ENCODE peak calls at places on chromosomes 11 and 22, in ten cellular contexts. One of them, this sample, is unnamed.

GRCh38 chr11:1108246-1108900 is 33.7 kb downstream of the MUC2 start:
- DNase-seq in AG04449: no peak
- DNase-seq in transverse colon: no peak
- DNase-seq in cardiac muscle cell: no peak
- DNase-seq in heart left ventricle: no peak
- DNase-seq in HFFc6: no peak
- DNase-seq in brain microvascular endothelial cell: no peak
- DNase-seq in foreskin fibroblast: no peak
- DNase-seq in lung: no peak
- DNase-seq in astrocyte of the spinal cord: no peak
- DNase-seq in this sample: no peak

GRCh38 chr11:36177837-36178236 is 111.4 kb downstream of the COMMD9 start:
- DNase-seq in heart left ventricle: no peak
- DNase-seq in foreskin fibroblast: no peak
- DNase-seq in lung: no peak
- DNase-seq in transverse colon: no peak
- DNase-seq in brain microvascular endothelial cell: peak
- DNase-seq in AG04449: no peak
- DNase-seq in cardiac muscle cell: peak
- DNase-seq in HFFc6: no peak
- DNase-seq in astrocyte of the spinal cord: peak
- DNase-seq in this sample: no peak

GRCh38 chr11:108985611-108986279 is 320.9 kb downstream of the DDX10 start:
- DNase-seq in lung: no peak
- DNase-seq in AG04449: peak
- DNase-seq in foreskin fibroblast: peak
- DNase-seq in transverse colon: no peak
- DNase-seq in cardiac muscle cell: peak
- DNase-seq in brain microvascular endothelial cell: peak
- DNase-seq in HFFc6: peak
- DNase-seq in heart left ventricle: no peak
- DNase-seq in astrocyte of the spinal cord: peak
- DNase-seq in this sample: no peak

GRCh38 chr11:117183724-117184349 is 5.3 kb downstream of the SIDT2 start:
- DNase-seq in brain microvascular endothelial cell: no peak
- DNase-seq in heart left ventricle: no peak
- DNase-seq in lung: peak
- DNase-seq in AG04449: no peak
- DNase-seq in transverse colon: no peak
- DNase-seq in cardiac muscle cell: no peak
- DNase-seq in foreskin fibroblast: no peak
- DNase-seq in astrocyte of the spinal cord: no peak
- DNase-seq in HFFc6: no peak
- DNase-seq in this sample: no peak

GRCh38 chr11:125483592-125483991 is 12.5 kb downstream of the FEZ1 start:
- DNase-seq in HFFc6: no peak
- DNase-seq in lung: no peak
- DNase-seq in cardiac muscle cell: no peak
- DNase-seq in foreskin fibroblast: no peak
- DNase-seq in AG04449: no peak
- DNase-seq in astrocyte of the spinal cord: no peak
- DNase-seq in heart left ventricle: no peak
- DNase-seq in brain microvascular endothelial cell: no peak
- DNase-seq in transverse colon: no peak
- DNase-seq in this sample: no peak

GRCh38 chr11:68313574-68314202 is 1.3 kb downstream of the LRP5 start:
- DNase-seq in astrocyte of the spinal cord: peak
- DNase-seq in lung: no peak
- DNase-seq in HFFc6: no peak
- DNase-seq in transverse colon: no peak
- DNase-seq in heart left ventricle: no peak
- DNase-seq in brain microvascular endothelial cell: peak
- DNase-seq in foreskin fibroblast: no peak
- DNase-seq in AG04449: no peak
- DNase-seq in cardiac muscle cell: peak
- DNase-seq in this sample: no peak

GRCh38 chr11:9176550-9176949 is 85.2 kb upstream of the SCUBE2 start:
- DNase-seq in brain microvascular endothelial cell: no peak
- DNase-seq in foreskin fibroblast: no peak
- DNase-seq in lung: no peak
- DNase-seq in astrocyte of the spinal cord: no peak
- DNase-seq in cardiac muscle cell: no peak
- DNase-seq in transverse colon: no peak
- DNase-seq in heart left ventricle: no peak
- DNase-seq in HFFc6: no peak
- DNase-seq in AG04449: no peak
- DNase-seq in this sample: no peak

GRCh38 chr11:123518496-123519054 is 88.5 kb downstream of the GRAMD1B start:
- DNase-seq in transverse colon: no peak
- DNase-seq in astrocyte of the spinal cord: no peak
- DNase-seq in lung: no peak
- DNase-seq in brain microvascular endothelial cell: no peak
- DNase-seq in AG04449: no peak
- DNase-seq in heart left ventricle: no peak
- DNase-seq in foreskin fibroblast: no peak
- DNase-seq in HFFc6: peak
- DNase-seq in cardiac muscle cell: no peak
- DNase-seq in this sample: no peak

GRCh38 chr22:38295863-38296262 is 21.4 kb downstream of the CSNK1E start:
- DNase-seq in transverse colon: no peak
- DNase-seq in lung: no peak
- DNase-seq in heart left ventricle: no peak
- DNase-seq in brain microvascular endothelial cell: no peak
- DNase-seq in astrocyte of the spinal cord: no peak
- DNase-seq in AG04449: no peak
- DNase-seq in foreskin fibroblast: no peak
- DNase-seq in HFFc6: no peak
- DNase-seq in cardiac muscle cell: no peak
- DNase-seq in this sample: no peak

GRCh38 chr11:17578958-17579357 is 31.9 kb downstream of the OTOG start:
- DNase-seq in foreskin fibroblast: no peak
- DNase-seq in HFFc6: no peak
- DNase-seq in AG04449: no peak
- DNase-seq in cardiac muscle cell: no peak
- DNase-seq in lung: no peak
- DNase-seq in transverse colon: no peak
- DNase-seq in heart left ventricle: no peak
- DNase-seq in astrocyte of the spinal cord: no peak
- DNase-seq in brain microvascular endothelial cell: no peak
- DNase-seq in this sample: no peak

GRCh38 chr11:87924125-87924524 is 251.1 kb downstream of the RAB38 start:
- DNase-seq in brain microvascular endothelial cell: no peak
- DNase-seq in AG04449: no peak
- DNase-seq in lung: no peak
- DNase-seq in HFFc6: no peak
- DNase-seq in foreskin fibroblast: no peak
- DNase-seq in heart left ventricle: no peak
- DNase-seq in transverse colon: no peak
- DNase-seq in cardiac muscle cell: no peak
- DNase-seq in astrocyte of the spinal cord: no peak
- DNase-seq in this sample: no peak

DNA sequence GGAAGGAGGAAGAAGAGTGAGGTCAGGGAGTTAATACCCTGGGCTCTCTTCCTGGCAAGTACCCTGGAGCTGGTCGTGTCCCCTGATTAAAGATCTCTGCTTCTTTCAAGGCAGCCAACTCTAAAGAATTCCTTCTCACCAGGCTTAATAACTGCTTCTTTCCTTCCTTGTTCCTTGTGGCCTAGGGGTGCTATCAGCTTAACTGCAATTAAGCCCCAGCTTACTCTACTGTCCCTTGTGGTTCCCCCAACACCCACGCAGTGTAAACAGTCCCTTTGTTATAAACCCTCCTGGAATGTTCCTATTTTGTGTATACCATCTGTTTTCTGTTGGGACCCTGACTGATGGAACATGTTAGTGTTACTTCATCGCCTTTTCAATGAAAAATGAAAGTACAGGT is 126.4 kb upstream of the KIRREL3 start:
- DNase-seq in lung: no peak
- DNase-seq in AG04449: no peak
- DNase-seq in foreskin fibroblast: no peak
- DNase-seq in HFFc6: no peak
- DNase-seq in transverse colon: no peak
- DNase-seq in brain microvascular endothelial cell: no peak
- DNase-seq in astrocyte of the spinal cord: no peak
- DNase-seq in heart left ventricle: no peak
- DNase-seq in cardiac muscle cell: no peak
- DNase-seq in this sample: no peak
- TF ChIP-seq CTCF in lung: no peak
- TF ChIP-seq CTCF in AG04449: no peak
- TF ChIP-seq CTCF in foreskin fibroblast: no peak
- TF ChIP-seq CTCF in HFFc6: no peak
- TF ChIP-seq CTCF in transverse colon: no peak
- TF ChIP-seq CTCF in brain microvascular endothelial cell: no peak
- TF ChIP-seq CTCF in astrocyte of the spinal cord: no peak
- TF ChIP-seq CTCF in heart left ventricle: no peak
- TF ChIP-seq CTCF in cardiac muscle cell: no peak
- TF ChIP-seq CTCF in this sample: no peak

GRCh38 chr11:133619973-133620372 is 87.7 kb upstream of the OPCML start:
- DNase-seq in foreskin fibroblast: no peak
- DNase-seq in AG04449: no peak
- DNase-seq in HFFc6: no peak
- DNase-seq in transverse colon: no peak
- DNase-seq in astrocyte of the spinal cord: no peak
- DNase-seq in cardiac muscle cell: no peak
- DNase-seq in brain microvascular endothelial cell: no peak
- DNase-seq in lung: no peak
- DNase-seq in heart left ventricle: no peak
- DNase-seq in this sample: no peak
- TF ChIP-seq CTCF in foreskin fibroblast: no peak
- TF ChIP-seq CTCF in AG04449: no peak
- TF ChIP-seq CTCF in HFFc6: no peak
- TF ChIP-seq CTCF in transverse colon: no peak
- TF ChIP-seq CTCF in astrocyte of the spinal cord: no peak
- TF ChIP-seq CTCF in cardiac muscle cell: no peak
- TF ChIP-seq CTCF in brain microvascular endothelial cell: no peak
- TF ChIP-seq CTCF in lung: no peak
- TF ChIP-seq CTCF in heart left ventricle: peak
- TF ChIP-seq CTCF in this sample: no peak

DNA sequence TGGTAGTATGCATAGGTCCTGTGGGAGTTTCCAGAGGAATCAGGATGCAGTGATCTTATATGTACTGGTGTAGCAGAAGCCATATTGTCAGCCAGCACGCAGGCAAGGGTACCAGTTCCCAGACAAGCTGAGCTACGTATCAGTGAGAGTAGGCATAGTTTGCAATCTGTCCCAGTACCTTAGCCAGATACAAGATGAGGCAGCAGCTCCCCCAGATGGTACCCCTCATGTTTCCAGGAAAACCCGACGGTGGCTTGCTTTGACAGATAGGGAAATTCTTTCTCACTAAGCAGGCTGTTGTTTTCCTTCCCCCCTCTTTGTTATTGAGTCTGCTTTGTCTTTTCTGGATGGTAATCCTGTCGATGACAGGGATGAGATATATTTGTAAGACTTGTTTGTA is 109.7 kb upstream of the RRM1 start:
- DNase-seq in astrocyte of the spinal cord: peak
- DNase-seq in cardiac muscle cell: peak
- DNase-seq in heart left ventricle: no peak
- DNase-seq in transverse colon: no peak
- DNase-seq in foreskin fibroblast: no peak
- DNase-seq in AG04449: no peak
- DNase-seq in brain microvascular endothelial cell: no peak
- DNase-seq in HFFc6: no peak
- DNase-seq in lung: no peak
- DNase-seq in this sample: no peak
- TF ChIP-seq CTCF in astrocyte of the spinal cord: peak
- TF ChIP-seq CTCF in cardiac muscle cell: peak
- TF ChIP-seq CTCF in heart left ventricle: no peak
- TF ChIP-seq CTCF in transverse colon: no peak
- TF ChIP-seq CTCF in foreskin fibroblast: no peak
- TF ChIP-seq CTCF in AG04449: peak
- TF ChIP-seq CTCF in brain microvascular endothelial cell: peak
- TF ChIP-seq CTCF in HFFc6: no peak
- TF ChIP-seq CTCF in lung: no peak
- TF ChIP-seq CTCF in this sample: peak

GRCh38 chr11:73171762-73172161 is 29.6 kb upstream of the FCHSD2 start:
- DNase-seq in cardiac muscle cell: no peak
- DNase-seq in lung: no peak
- DNase-seq in foreskin fibroblast: no peak
- DNase-seq in AG04449: no peak
- DNase-seq in heart left ventricle: no peak
- DNase-seq in astrocyte of the spinal cord: no peak
- DNase-seq in transverse colon: no peak
- DNase-seq in brain microvascular endothelial cell: no peak
- DNase-seq in HFFc6: no peak
- DNase-seq in this sample: no peak

GRCh38 chr11:73172992-73173656 is 31.0 kb upstream of the FCHSD2 start:
- DNase-seq in foreskin fibroblast: no peak
- DNase-seq in HFFc6: no peak
- DNase-seq in brain microvascular endothelial cell: no peak
- DNase-seq in astrocyte of the spinal cord: no peak
- DNase-seq in cardiac muscle cell: no peak
- DNase-seq in heart left ventricle: no peak
- DNase-seq in AG04449: no peak
- DNase-seq in transverse colon: no peak
- DNase-seq in lung: no peak
- DNase-seq in this sample: no peak

GRCh38 chr11:73170140-73170539 is 28.0 kb upstream of the FCHSD2 start:
- DNase-seq in foreskin fibroblast: no peak
- DNase-seq in lung: no peak
- DNase-seq in transverse colon: no peak
- DNase-seq in cardiac muscle cell: no peak
- DNase-seq in heart left ventricle: no peak
- DNase-seq in astrocyte of the spinal cord: no peak
- DNase-seq in AG04449: no peak
- DNase-seq in brain microvascular endothelial cell: no peak
- DNase-seq in HFFc6: no peak
- DNase-seq in this sample: no peak

GRCh38 chr11:73167555-73167954 is 25.4 kb upstream of the FCHSD2 start:
- DNase-seq in foreskin fibroblast: no peak
- DNase-seq in brain microvascular endothelial cell: no peak
- DNase-seq in lung: no peak
- DNase-seq in AG04449: no peak
- DNase-seq in astrocyte of the spinal cord: no peak
- DNase-seq in HFFc6: no peak
- DNase-seq in transverse colon: no peak
- DNase-seq in cardiac muscle cell: no peak
- DNase-seq in heart left ventricle: no peak
- DNase-seq in this sample: no peak

DNA sequence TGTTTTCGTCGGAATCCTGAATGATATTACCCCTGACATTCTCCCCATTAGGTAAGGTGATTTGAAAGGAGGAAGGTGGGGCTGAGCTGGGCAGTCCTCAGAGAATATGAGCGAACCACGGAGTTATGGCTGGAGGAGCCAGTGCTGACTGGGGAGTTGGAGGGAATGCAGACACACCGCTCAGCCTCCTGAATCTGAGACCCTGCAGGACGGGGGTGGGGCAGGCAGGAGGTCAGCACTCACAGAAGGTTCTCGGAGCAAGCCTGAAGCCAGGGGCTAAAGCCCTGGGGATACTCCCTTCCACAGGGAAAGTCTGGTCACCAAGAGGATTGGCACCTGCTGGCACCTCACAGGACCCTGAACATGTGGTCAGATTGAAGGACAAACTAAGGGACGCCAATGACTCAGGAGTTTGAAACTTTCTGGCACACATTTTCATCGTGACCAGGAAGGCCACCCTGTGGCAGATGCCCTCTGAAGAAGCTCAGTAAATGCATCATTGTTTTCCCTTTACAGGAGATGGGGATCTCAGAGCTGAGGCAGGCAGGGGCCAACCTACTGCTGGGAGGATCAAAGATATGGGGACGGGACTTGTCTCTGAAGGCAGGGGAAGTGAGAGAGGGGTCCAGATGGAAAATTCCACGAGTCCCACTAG is 26.9 kb upstream of the FCHSD2 start:
- DNase-seq in brain microvascular endothelial cell: no peak
- DNase-seq in transverse colon: no peak
- DNase-seq in lung: no peak
- DNase-seq in cardiac muscle cell: no peak
- DNase-seq in AG04449: no peak
- DNase-seq in heart left ventricle: no peak
- DNase-seq in HFFc6: no peak
- DNase-seq in foreskin fibroblast: no peak
- DNase-seq in astrocyte of the spinal cord: no peak
- DNase-seq in this sample: no peak
- TF ChIP-seq CTCF in brain microvascular endothelial cell: no peak
- TF ChIP-seq CTCF in transverse colon: no peak
- TF ChIP-seq CTCF in lung: no peak
- TF ChIP-seq CTCF in cardiac muscle cell: no peak
- TF ChIP-seq CTCF in AG04449: no peak
- TF ChIP-seq CTCF in heart left ventricle: no peak
- TF ChIP-seq CTCF in HFFc6: no peak
- TF ChIP-seq CTCF in foreskin fibroblast: no peak
- TF ChIP-seq CTCF in astrocyte of the spinal cord: no peak
- TF ChIP-seq CTCF in this sample: no peak

This sample was measured in GM13977.